ENCODE peak calls at places on chromosomes 7 and 10, in eight cellular contexts. One of them, this sample, is unnamed.

GRCh38 chr7:72019436-72019835 is 392.7 kb downstream of the CALN1 start:
- DNase-seq in fibroblast of the conjunctiva: no peak
- DNase-seq in neural crest cell: no peak
- DNase-seq in hepatocyte: no peak
- DNase-seq in HEK293T: no peak
- DNase-seq in activated CD8-positive, alpha-beta memory T cell treated with anti-CD3 and anti-CD28 coated beads for 4 hours: no peak
- DNase-seq in type B pancreatic cell: no peak
- DNase-seq in heart left ventricle: no peak
- DNase-seq in this sample: no peak

GRCh38 chr10:89427629-89428028 is 13.3 kb downstream of the IFIT5 start:
- DNase-seq in fibroblast of the conjunctiva: peak
- DNase-seq in neural crest cell: no peak
- DNase-seq in hepatocyte: no peak
- DNase-seq in HEK293T: no peak
- DNase-seq in activated CD8-positive, alpha-beta memory T cell treated with anti-CD3 and anti-CD28 coated beads for 4 hours: no peak
- DNase-seq in type B pancreatic cell: no peak
- DNase-seq in heart left ventricle: no peak
- DNase-seq in this sample: peak

GRCh38 chr10:5871596-5871995 is 18.1 kb downstream of the ANKRD16 start:
- DNase-seq in fibroblast of the conjunctiva: no peak
- DNase-seq in neural crest cell: no peak
- DNase-seq in hepatocyte: no peak
- DNase-seq in HEK293T: no peak
- DNase-seq in activated CD8-positive, alpha-beta memory T cell treated with anti-CD3 and anti-CD28 coated beads for 4 hours: no peak
- DNase-seq in type B pancreatic cell: no peak
- DNase-seq in heart left ventricle: no peak
- DNase-seq in this sample: no peak

GRCh38 chr10:84234508-84234907 is 6.8 kb downstream of the LRIT1 start:
- DNase-seq in fibroblast of the conjunctiva: no peak
- DNase-seq in neural crest cell: no peak
- DNase-seq in hepatocyte: no peak
- DNase-seq in HEK293T: no peak
- DNase-seq in activated CD8-positive, alpha-beta memory T cell treated with anti-CD3 and anti-CD28 coated beads for 4 hours: no peak
- DNase-seq in type B pancreatic cell: no peak
- DNase-seq in heart left ventricle: no peak
- DNase-seq in this sample: no peak

GRCh38 chr10:132158810-132159209 is 27.9 kb upstream of the DPYSL4 start:
- DNase-seq in fibroblast of the conjunctiva: no peak
- DNase-seq in neural crest cell: no peak
- DNase-seq in hepatocyte: no peak
- DNase-seq in HEK293T: no peak
- DNase-seq in activated CD8-positive, alpha-beta memory T cell treated with anti-CD3 and anti-CD28 coated beads for 4 hours: no peak
- DNase-seq in type B pancreatic cell: no peak
- DNase-seq in heart left ventricle: no peak
- DNase-seq in this sample: no peak

GRCh38 chr10:35972275-35972674 is 330.2 kb upstream of the FZD8 start:
- DNase-seq in fibroblast of the conjunctiva: no peak
- DNase-seq in neural crest cell: no peak
- DNase-seq in hepatocyte: peak
- DNase-seq in HEK293T: no peak
- DNase-seq in activated CD8-positive, alpha-beta memory T cell treated with anti-CD3 and anti-CD28 coated beads for 4 hours: no peak
- DNase-seq in type B pancreatic cell: no peak
- DNase-seq in heart left ventricle: no peak
- DNase-seq in this sample: no peak

GRCh38 chr7:74722045-74722603 is 51.7 kb upstream of the NCF1 start:
- DNase-seq in fibroblast of the conjunctiva: no peak
- DNase-seq in neural crest cell: no peak
- DNase-seq in hepatocyte: peak
- DNase-seq in HEK293T: no peak
- DNase-seq in activated CD8-positive, alpha-beta memory T cell treated with anti-CD3 and anti-CD28 coated beads for 4 hours: no peak
- DNase-seq in type B pancreatic cell: no peak
- DNase-seq in heart left ventricle: no peak
- DNase-seq in this sample: no peak

GRCh38 chr7:77338883-77339629 is 77.1 kb downstream of the GSAP start:
- DNase-seq in fibroblast of the conjunctiva: no peak
- DNase-seq in neural crest cell: no peak
- DNase-seq in hepatocyte: peak
- DNase-seq in HEK293T: no peak
- DNase-seq in activated CD8-positive, alpha-beta memory T cell treated with anti-CD3 and anti-CD28 coated beads for 4 hours: no peak
- DNase-seq in type B pancreatic cell: no peak
- DNase-seq in heart left ventricle: no peak
- DNase-seq in this sample: no peak

GRCh38 chr10:79555910-79556309 is 4.3 kb downstream of the SFTPA2 start:
- DNase-seq in fibroblast of the conjunctiva: no peak
- DNase-seq in neural crest cell: no peak
- DNase-seq in hepatocyte: no peak
- DNase-seq in HEK293T: no peak
- DNase-seq in activated CD8-positive, alpha-beta memory T cell treated with anti-CD3 and anti-CD28 coated beads for 4 hours: no peak
- DNase-seq in type B pancreatic cell: no peak
- DNase-seq in heart left ventricle: no peak
- DNase-seq in this sample: no peak

GRCh38 chr7:103833401-103833800 is 156.1 kb downstream of the RELN start:
- DNase-seq in fibroblast of the conjunctiva: no peak
- DNase-seq in neural crest cell: no peak
- DNase-seq in hepatocyte: no peak
- DNase-seq in HEK293T: no peak
- DNase-seq in activated CD8-positive, alpha-beta memory T cell treated with anti-CD3 and anti-CD28 coated beads for 4 hours: no peak
- DNase-seq in type B pancreatic cell: no peak
- DNase-seq in heart left ventricle: no peak
- DNase-seq in this sample: no peak

GRCh38 chr7:90487808-90488207 is 18.4 kb downstream of the PTTG1IP2 start:
- DNase-seq in fibroblast of the conjunctiva: no peak
- DNase-seq in neural crest cell: no peak
- DNase-seq in hepatocyte: no peak
- DNase-seq in HEK293T: no peak
- DNase-seq in activated CD8-positive, alpha-beta memory T cell treated with anti-CD3 and anti-CD28 coated beads for 4 hours: no peak
- DNase-seq in type B pancreatic cell: no peak
- DNase-seq in heart left ventricle: no peak
- DNase-seq in this sample: no peak

GRCh38 chr10:46550795-46551700 is 5.4 kb downstream of the GPRIN2 start:
- DNase-seq in fibroblast of the conjunctiva: no peak
- DNase-seq in neural crest cell: no peak
- DNase-seq in hepatocyte: no peak
- DNase-seq in HEK293T: no peak
- DNase-seq in activated CD8-positive, alpha-beta memory T cell treated with anti-CD3 and anti-CD28 coated beads for 4 hours: no peak
- DNase-seq in type B pancreatic cell: peak
- DNase-seq in heart left ventricle: peak
- DNase-seq in this sample: no peak

GRCh38 chr7:70355591-70356323 is 757.5 kb downstream of the AUTS2 start:
- DNase-seq in fibroblast of the conjunctiva: no peak
- DNase-seq in neural crest cell: no peak
- DNase-seq in hepatocyte: no peak
- DNase-seq in HEK293T: peak
- DNase-seq in activated CD8-positive, alpha-beta memory T cell treated with anti-CD3 and anti-CD28 coated beads for 4 hours: no peak
- DNase-seq in type B pancreatic cell: no peak
- DNase-seq in heart left ventricle: no peak
- DNase-seq in this sample: no peak

GRCh38 chr10:108913300-108913699 is 1010.0 kb downstream of the XPNPEP1 start:
- DNase-seq in fibroblast of the conjunctiva: no peak
- DNase-seq in neural crest cell: no peak
- DNase-seq in hepatocyte: no peak
- DNase-seq in HEK293T: no peak
- DNase-seq in activated CD8-positive, alpha-beta memory T cell treated with anti-CD3 and anti-CD28 coated beads for 4 hours: no peak
- DNase-seq in type B pancreatic cell: no peak
- DNase-seq in heart left ventricle: no peak
- DNase-seq in this sample: no peak

GRCh38 chr7:97872025-97872669 is at the start of gene ASNS:
- DNase-seq in fibroblast of the conjunctiva: peak
- DNase-seq in neural crest cell: peak
- DNase-seq in hepatocyte: peak
- DNase-seq in HEK293T: peak
- DNase-seq in activated CD8-positive, alpha-beta memory T cell treated with anti-CD3 and anti-CD28 coated beads for 4 hours: peak
- DNase-seq in type B pancreatic cell: peak
- DNase-seq in heart left ventricle: peak
- DNase-seq in this sample: peak

GRCh38 chr7:91198371-91198770 is 65.9 kb upstream of the FZD1 start:
- DNase-seq in fibroblast of the conjunctiva: no peak
- DNase-seq in neural crest cell: no peak
- DNase-seq in hepatocyte: no peak
- DNase-seq in HEK293T: no peak
- DNase-seq in activated CD8-positive, alpha-beta memory T cell treated with anti-CD3 and anti-CD28 coated beads for 4 hours: no peak
- DNase-seq in type B pancreatic cell: no peak
- DNase-seq in heart left ventricle: no peak
- DNase-seq in this sample: no peak

GRCh38 chr10:42934351-42934811 is 142.5 kb upstream of the RET start:
- DNase-seq in fibroblast of the conjunctiva: no peak
- DNase-seq in neural crest cell: no peak
- DNase-seq in hepatocyte: no peak
- DNase-seq in HEK293T: no peak
- DNase-seq in activated CD8-positive, alpha-beta memory T cell treated with anti-CD3 and anti-CD28 coated beads for 4 hours: no peak
- DNase-seq in type B pancreatic cell: peak
- DNase-seq in heart left ventricle: no peak
- DNase-seq in this sample: no peak

GRCh38 chr7:157151626-157152339 is 13.1 kb downstream of the UBE3C start:
- DNase-seq in fibroblast of the conjunctiva: no peak
- DNase-seq in neural crest cell: no peak
- DNase-seq in hepatocyte: no peak
- DNase-seq in HEK293T: no peak
- DNase-seq in activated CD8-positive, alpha-beta memory T cell treated with anti-CD3 and anti-CD28 coated beads for 4 hours: no peak
- DNase-seq in type B pancreatic cell: no peak
- DNase-seq in heart left ventricle: no peak
- DNase-seq in this sample: no peak

This sample was measured in EL.